ENCODE peak calls at places on chromosome 12, in seven cellular contexts. S, M, X, J, K, E and F are unnamed samples.
A peak's percentile ranks its signal among the peaks of the same experiment; 100 is the strongest.

GRCh38 chr12:88805692-88806091 is 225.4 kb upstream of the KITLG start:
- DNase-seq in S (no peak), M (no peak), X (no peak), J (no peak), K (no peak), E (no peak), F (no peak)

GRCh38 chr12:41188058-41188840 is at the start of gene PDZRN4:
- DNase-seq in S (no peak), M (no peak), X (no peak), J (peak; percentile 69), K (no peak), E (peak; percentile 60), F (no peak)

GRCh38 chr12:28759334-28759733 is 389.7 kb upstream of the FAR2 start:
- DNase-seq in S (no peak), M (no peak), X (no peak), J (no peak), K (peak; percentile 51), E (no peak), F (no peak)

GRCh38 chr12:75427491-75427890 is 36.6 kb downstream of the GLIPR1L2 start:
- DNase-seq in S (no peak), M (no peak), X (no peak), J (no peak), K (no peak), E (no peak), F (no peak)

GRCh38 chr12:768434-768833 is 16.1 kb downstream of the WNK1 start:
- DNase-seq in S (no peak), M (no peak), X (no peak), J (no peak), K (no peak), E (no peak), F (no peak)

GRCh38 chr12:85457026-85457425 is 177.0 kb downstream of the ALX1 start:
- DNase-seq in S (no peak), M (no peak), X (no peak), J (no peak), K (no peak), E (no peak), F (no peak)

GRCh38 chr12:46523863-46524770 is 151.5 kb upstream of the SLC38A2 start:
- DNase-seq in S (no peak), M (no peak), X (peak; percentile 92), J (no peak), K (peak; percentile 100), E (no peak), F (no peak)

GRCh38 chr12:3077572-3078081 is 448 bp downstream of the TSPAN9 start:
- DNase-seq in S (no peak), M (peak; percentile 40), X (no peak), J (peak; percentile 73), K (peak; percentile 45), E (no peak), F (peak; percentile 46)

GRCh38 chr12:104596128-104596799 is 139.5 kb downstream of the CHST11 start:
- DNase-seq in S (peak; percentile 34), M (no peak), X (peak; percentile 62), J (peak; percentile 78), K (peak; percentile 86), E (peak; percentile 72), F (no peak)

DNA sequence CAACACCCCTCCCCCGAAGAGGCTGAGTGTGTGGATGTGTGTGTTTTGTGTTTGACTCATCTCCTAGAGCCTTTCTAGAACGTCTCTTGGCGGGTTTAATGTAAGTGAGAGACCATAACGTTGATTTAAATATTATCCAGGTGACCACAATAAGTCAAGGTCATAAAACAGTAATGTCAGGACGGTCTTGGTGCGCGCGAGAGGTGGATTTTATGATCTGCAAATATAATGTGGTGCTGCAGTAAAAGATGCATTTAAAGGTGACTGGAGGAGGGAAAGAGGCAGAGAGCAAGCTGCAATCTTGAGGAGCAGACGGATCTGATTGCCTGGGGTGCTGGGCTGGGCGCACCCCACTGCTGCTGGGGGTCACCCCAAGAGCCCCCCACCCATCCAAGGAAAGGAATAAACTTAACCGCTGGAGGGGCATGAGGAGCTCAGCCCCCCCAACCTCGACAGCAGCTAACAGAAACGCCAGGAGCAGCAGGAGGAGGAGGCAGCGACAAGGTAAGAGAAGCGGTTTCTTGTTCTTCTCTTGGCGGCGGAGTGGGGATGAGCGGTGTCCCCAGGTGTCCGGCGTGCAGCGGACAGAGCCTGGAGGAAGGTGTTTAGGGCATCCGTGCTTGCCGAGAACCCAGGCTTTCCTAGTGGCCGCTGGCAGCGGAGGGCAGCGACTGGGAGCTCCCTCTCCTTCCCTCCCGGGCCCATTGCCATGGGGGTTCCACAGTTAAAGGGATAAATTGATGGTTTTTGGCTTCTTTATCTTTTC is 5.5 kb downstream of the HOXC10 start:
- DNase-seq in S (no peak), M (no peak), X (no peak), J (no peak), K (no peak), E (no peak), F (no peak)
- H3K27me3 ChIP-seq in S (peaks cover 20% of the 10 kb centered on the region), M (peaks cover 99% of the 10 kb centered on the region), X (peaks cover 97% of the 10 kb centered on the region), J (peaks cover 66% of the 10 kb centered on the region), K (peaks cover 98% of the 10 kb centered on the region), E (peaks cover 95% of the 10 kb centered on the region), F (peaks cover 100% of the 10 kb centered on the region)

GRCh38 chr12:116609715-116610114 is 50.5 kb downstream of the MAP1LC3B2 start:
- DNase-seq in S (no peak), M (peak; percentile 39), X (no peak), J (no peak), K (no peak), E (no peak), F (no peak)
- TF ChIP-seq CTCF in S (no peak), M (peak; percentile 9), X (peak; percentile 44), J (no peak), K (peak; percentile 37), E (no peak), F (peak; percentile 44)

GRCh38 chr12:130501821-130502220 is 164.1 kb downstream of the PIWIL1 start:
- DNase-seq in S (no peak), M (no peak), X (no peak), J (no peak), K (no peak), E (no peak), F (no peak)
- H3K27me3 ChIP-seq in S (no peaks in the 10 kb centered on the region), M (no peaks in the 10 kb centered on the region), X (no peaks in the 10 kb centered on the region), J (no peaks in the 10 kb centered on the region), K (no peaks in the 10 kb centered on the region), E (no peaks in the 10 kb centered on the region), F (no peaks in the 10 kb centered on the region)

GRCh38 chr12:78101181-78101876 is 270.6 kb downstream of the NAV3 start:
- DNase-seq in S (no peak), M (no peak), X (no peak), J (no peak), K (no peak), E (no peak), F (no peak)

GRCh38 chr12:78099806-78100205 is 269.1 kb downstream of the NAV3 start:
- DNase-seq in S (no peak), M (no peak), X (no peak), J (no peak), K (no peak), E (no peak), F (no peak)

GRCh38 chr12:78096909-78097597 is 266.4 kb downstream of the NAV3 start:
- DNase-seq in S (no peak), M (no peak), X (peak; percentile 26), J (no peak), K (peak; percentile 69), E (no peak), F (no peak)

DNA sequence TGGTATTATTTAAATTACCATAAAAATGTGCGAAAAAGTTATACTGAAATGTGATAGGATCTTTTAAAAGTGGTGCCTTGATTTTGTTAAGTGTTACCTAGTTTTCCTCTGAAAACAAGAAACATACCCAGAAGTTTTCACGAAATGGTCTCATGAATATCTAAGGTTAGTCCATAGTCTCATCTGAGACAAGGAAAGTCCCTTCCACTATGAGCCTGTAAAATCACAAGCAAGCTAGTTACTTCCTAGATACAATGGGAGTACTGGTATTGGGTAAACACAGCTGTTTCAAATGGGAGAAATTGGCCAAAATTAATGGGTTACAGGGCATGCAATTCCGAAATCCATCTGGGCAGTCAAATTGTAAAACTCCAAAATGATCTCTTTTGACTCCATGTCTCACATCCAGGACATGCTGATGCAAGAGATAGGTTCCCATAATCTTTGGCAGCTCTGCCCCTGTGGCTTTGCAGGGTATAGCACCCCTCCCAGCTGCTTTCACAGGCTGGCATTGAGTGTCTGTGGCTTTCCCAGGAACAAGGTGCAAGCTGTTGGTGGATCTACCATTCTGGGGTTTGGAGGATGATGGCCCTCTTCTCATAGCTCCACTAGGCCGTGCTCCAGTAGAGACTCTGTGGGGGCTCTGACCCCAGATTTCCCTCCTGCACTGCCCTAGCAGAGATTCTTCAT is 271.4 kb downstream of the NAV3 start:
- DNase-seq in S (no peak), M (no peak), X (no peak), J (no peak), K (no peak), E (no peak), F (no peak)
- TF ChIP-seq CTCF in S (no peak), M (no peak), X (no peak), J (no peak), K (no peak), E (no peak), F (no peak)

DNA sequence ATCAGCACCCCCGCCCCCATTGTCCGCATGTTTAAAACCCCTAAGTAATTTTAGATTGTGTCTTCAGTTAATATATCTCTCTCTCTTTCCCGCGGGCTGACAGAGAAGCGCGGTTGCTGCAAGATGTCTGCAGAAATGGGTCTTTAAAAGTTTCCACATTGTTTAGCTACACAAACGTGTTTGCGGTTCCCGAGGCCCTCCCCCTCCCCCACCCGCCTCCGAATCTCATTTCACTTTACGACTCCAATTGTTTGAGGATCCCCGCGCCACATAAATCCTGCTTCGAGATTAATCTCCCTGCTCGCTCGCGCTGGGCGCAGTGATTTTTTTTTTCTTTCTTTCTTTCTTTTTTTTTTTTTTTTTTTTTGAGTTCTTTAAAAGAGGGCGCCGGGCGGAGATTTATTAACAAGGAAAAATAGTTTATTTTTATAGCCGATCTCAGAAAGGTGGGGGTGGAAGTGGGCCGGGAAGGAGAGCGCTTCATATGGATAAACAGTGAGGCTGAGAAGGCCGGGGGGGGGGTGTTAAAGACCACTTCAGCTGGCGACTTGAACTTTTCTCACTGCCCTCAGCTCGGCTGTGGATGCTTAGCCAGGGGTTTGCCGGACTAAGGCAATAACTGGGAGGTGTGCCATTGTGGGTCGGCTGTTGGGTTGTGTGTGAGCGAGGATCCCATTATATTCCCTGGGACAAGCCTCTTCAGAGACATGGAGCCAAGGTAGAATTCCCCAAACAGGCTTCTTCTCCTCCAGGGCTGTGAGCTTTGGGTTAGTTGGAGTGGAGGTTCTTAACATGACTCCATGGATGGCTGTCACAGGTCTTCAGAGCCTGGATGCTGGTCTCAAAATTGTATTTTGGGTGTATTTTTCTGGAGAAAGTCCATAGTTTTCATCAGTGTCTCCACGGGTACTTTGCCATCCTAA is 39.7 kb upstream of the TBX5 start:
- DNase-seq in S (no peak), M (no peak), X (no peak), J (no peak), K (no peak), E (no peak), F (no peak)
- H3K27me3 ChIP-seq in S (peaks cover 25% of the 10 kb centered on the region), M (peaks cover 62% of the 10 kb centered on the region), X (peaks cover 82% of the 10 kb centered on the region), J (peaks cover 14% of the 10 kb centered on the region), K (peaks cover 82% of the 10 kb centered on the region), E (no peaks in the 10 kb centered on the region), F (peaks cover 100% of the 10 kb centered on the region)

DNA sequence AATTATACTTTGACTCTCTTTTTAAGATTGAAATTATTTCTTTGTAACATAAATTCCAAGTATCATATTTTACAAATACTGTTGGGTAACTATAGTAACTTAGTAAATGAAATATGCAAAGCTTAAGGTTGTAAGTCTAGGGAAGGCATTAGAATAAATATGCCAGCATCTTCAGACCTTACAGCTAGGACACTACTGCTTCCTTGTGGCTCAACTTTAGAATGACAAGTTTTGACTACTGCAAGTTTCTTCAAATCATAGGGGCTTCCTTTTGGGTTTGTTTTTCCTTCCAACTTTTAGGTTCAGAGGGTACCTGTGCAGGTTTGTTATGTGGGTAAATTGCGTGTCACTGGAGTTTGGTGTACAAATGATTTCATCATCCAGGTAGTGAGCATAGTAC is 17.7 kb upstream of the ANP32D start:
- DNase-seq in S (no peak), M (no peak), X (no peak), J (no peak), K (peak; percentile 8), E (no peak), F (no peak)
- TF ChIP-seq CTCF in S (peak; percentile 29), M (no peak), X (peak; percentile 28), J (no peak), K (peak; percentile 23), E (no peak), F (peak; percentile 59)